ENCODE peak calls at places on chromosomes 13 and 19, in eight cellular contexts. F is stimulated activated CD4-positive, alpha-beta T cell treated with anti-CD3 and anti-CD28 coated beads, Interleukin-15, amount 100 ng/mL, for 24 hours; Z is stimulated activated CD8-positive, alpha-beta memory T cell treated with anti-CD3 and anti-CD28 coated beads, Interleukin-4, amount 100 ng/mL, for 24 hours; R is sciatic nerve; L is skeletal muscle cell; C is psoas muscle; Q is foreskin fibroblast; X is mesothelial cell of epicardium. D is an unnamed sample.
A peak's percentile ranks its signal among the peaks of the same experiment; 100 is the strongest.

GRCh38 chr19:46639356-46640061 is 3.5 kb upstream of the GNG8 start:
- DNase-seq in F (peak; percentile 57), Z (no peak), R (peak; percentile 82), L (no peak), C (no peak), Q (peak; percentile 75), X (peak; percentile 83), D (peak; percentile 75)

GRCh38 chr19:30450101-30450500 is 77.9 kb downstream of the ZNF536 start:
- DNase-seq in F (no peak), Z (no peak), R (peak; percentile 71), L (no peak), C (no peak), Q (no peak), X (peak; percentile 37), D (peak; percentile 46)

GRCh38 chr13:44619651-44620050 is 43.5 kb upstream of the TSC22D1 start:
- DNase-seq in F (no peak), Z (no peak), R (no peak), L (no peak), C (no peak), Q (no peak), X (no peak), D (no peak)

GRCh38 chr19:4811328-4812131 is 20.0 kb downstream of the TICAM1 start:
- DNase-seq in F (peak; percentile 93), Z (peak; percentile 85), R (peak; percentile 91), L (no peak), C (peak; percentile 92), Q (peak; percentile 38), X (peak; percentile 86), D (peak; percentile 74)

GRCh38 chr19:10764340-10764894 is 46.5 kb downstream of the DNM2 start:
- DNase-seq in F (no peak), Z (no peak), R (no peak), L (no peak), C (no peak), Q (no peak), X (no peak), D (no peak)

GRCh38 chr13:57345526-57345925 is 178.5 kb downstream of the PRR20E start:
- DNase-seq in F (no peak), Z (no peak), R (no peak), L (no peak), C (no peak), Q (no peak), X (no peak), D (no peak)

GRCh38 chr19:41702208-41702651 is 6.2 kb upstream of the CEACAM5 start:
- DNase-seq in F (no peak), Z (no peak), R (no peak), L (no peak), C (no peak), Q (no peak), X (no peak), D (no peak)

GRCh38 chr13:110525328-110526319 is 35.9 kb downstream of the RAB20 start:
- DNase-seq in F (peak; percentile 8), Z (no peak), R (no peak), L (no peak), C (no peak), Q (no peak), X (no peak), D (peak; percentile 6)

GRCh38 chr13:52713894-52714293 is 25.7 kb downstream of the CNMD start:
- DNase-seq in F (no peak), Z (no peak), R (no peak), L (no peak), C (no peak), Q (peak; percentile 10), X (no peak), D (no peak)

GRCh38 chr13:25778302-25778701 is 273.5 kb downstream of the SHISA2 start:
- DNase-seq in F (no peak), Z (no peak), R (no peak), L (no peak), C (no peak), Q (no peak), X (no peak), D (no peak)

GRCh38 chr13:58573742-58574141 is 942.2 kb downstream of the PCDH17 start:
- DNase-seq in F (no peak), Z (no peak), R (no peak), L (no peak), C (no peak), Q (no peak), X (no peak), D (no peak)

GRCh38 chr19:39341122-39341719 is 1.0 kb upstream of the SAMD4B start:
- DNase-seq in F (peak; percentile 43), Z (no peak), R (peak; percentile 68), L (no peak), C (peak; percentile 61), Q (no peak), X (peak; percentile 53), D (peak; percentile 33)

GRCh38 chr19:33431986-33432385 is 58.5 kb downstream of the CEBPG start:
- DNase-seq in F (no peak), Z (no peak), R (no peak), L (no peak), C (no peak), Q (no peak), X (no peak), D (no peak)

GRCh38 chr13:85500716-85501256 is 298.4 kb downstream of the SLITRK6 start:
- DNase-seq in F (no peak), Z (no peak), R (no peak), L (no peak), C (no peak), Q (no peak), X (no peak), D (no peak)

GRCh38 chr13:27976362-27977177 is 7.5 kb upstream of the CDX2 start:
- DNase-seq in F (no peak), Z (no peak), R (no peak), L (no peak), C (no peak), Q (no peak), X (no peak), D (no peak)

GRCh38 chr19:54190942-54191670 is at the start of gene TSEN34:
- DNase-seq in F (peak; percentile 90), Z (peak; percentile 77), R (peak; percentile 82), L (peak; percentile 41), C (no peak), Q (peak; percentile 80), X (peak; percentile 93), D (peak; percentile 95)

GRCh38 chr13:41919741-41920487 is 41.0 kb downstream of the VWA8 start:
- DNase-seq in F (no peak), Z (no peak), R (no peak), L (no peak), C (no peak), Q (no peak), X (no peak), D (no peak)

GRCh38 chr13:109180905-109181425 is 551.6 kb downstream of the MYO16 start:
- DNase-seq in F (no peak), Z (no peak), R (no peak), L (peak; percentile 79), C (no peak), Q (peak; percentile 88), X (no peak), D (no peak)

GRCh38 chr13:43305416-43305815 is 282.0 kb downstream of the DNAJC15 start:
- DNase-seq in F (no peak), Z (no peak), R (no peak), L (no peak), C (no peak), Q (peak; percentile 59), X (no peak), D (no peak)

GRCh38 chr13:41289463-41289881 is 21.6 kb upstream of the NAA16 start:
- DNase-seq in F (no peak), Z (no peak), R (no peak), L (no peak), C (no peak), Q (no peak), X (no peak), D (no peak)

GRCh38 chr13:108917581-108917980 is 288.2 kb downstream of the MYO16 start:
- DNase-seq in F (no peak), Z (no peak), R (no peak), L (no peak), C (no peak), Q (no peak), X (no peak), D (no peak)

GRCh38 chr19:1471514-1472107 is 7.4 kb downstream of the C19orf25 start:
- DNase-seq in F (peak; percentile 40), Z (no peak), R (no peak), L (no peak), C (peak; percentile 49), Q (no peak), X (no peak), D (no peak)

GRCh38 chr19:39969681-39970423 is 1.1 kb upstream of the PSMC4 start:
- DNase-seq in F (peak; percentile 37), Z (no peak), R (no peak), L (no peak), C (no peak), Q (no peak), X (peak; percentile 10), D (no peak)

GRCh38 chr13:20882206-20882605 is 20.3 kb downstream of the XPO4 start:
- DNase-seq in F (no peak), Z (no peak), R (no peak), L (no peak), C (no peak), Q (peak; percentile 63), X (no peak), D (no peak)

GRCh38 chr13:102289606-102290005 is 112.2 kb downstream of the FGF14 start:
- DNase-seq in F (no peak), Z (no peak), R (no peak), L (no peak), C (no peak), Q (no peak), X (no peak), D (no peak)

GRCh38 chr19:55173186-55173716 is 6.8 kb upstream of the DNAAF3 start:
- DNase-seq in F (no peak), Z (no peak), R (no peak), L (no peak), C (no peak), Q (no peak), X (no peak), D (no peak)

GRCh38 chr13:27360562-27360961 is 63.9 kb upstream of the GTF3A start:
- DNase-seq in F (no peak), Z (no peak), R (no peak), L (no peak), C (no peak), Q (no peak), X (no peak), D (no peak)

GRCh38 chr13:62643799-62644484 is 1228.3 kb upstream of the PCDH20 start:
- DNase-seq in F (no peak), Z (no peak), R (no peak), L (no peak), C (no peak), Q (no peak), X (no peak), D (no peak)

GRCh38 chr19:42422576-42423461 is 4.4 kb downstream of the LIPE start:
- DNase-seq in F (peak; percentile 55), Z (peak; percentile 24), R (peak; percentile 70), L (no peak), C (peak; percentile 70), Q (no peak), X (peak; percentile 64), D (peak; percentile 64)

GRCh38 chr19:3760871-3761361 is 576 bp downstream of the APBA3 start:
- DNase-seq in F (no peak), Z (no peak), R (no peak), L (no peak), C (peak; percentile 53), Q (no peak), X (no peak), D (no peak)

GRCh38 chr13:113805431-113806103 is 46.5 kb downstream of the TMEM255B start:
- DNase-seq in F (no peak), Z (no peak), R (peak; percentile 52), L (no peak), C (peak; percentile 36), Q (no peak), X (no peak), D (peak; percentile 31)

GRCh38 chr13:74092711-74093110 is 41.5 kb downstream of the KLF12 start:
- DNase-seq in F (no peak), Z (no peak), R (no peak), L (no peak), C (no peak), Q (no peak), X (no peak), D (no peak)

GRCh38 chr13:32587014-32587773 is 942 bp downstream of the PDS5B start:
- DNase-seq in F (peak; percentile 72), Z (peak; percentile 42), R (peak; percentile 89), L (peak; percentile 33), C (peak; percentile 87), Q (peak; percentile 52), X (peak; percentile 64), D (peak; percentile 84)

GRCh38 chr19:32676186-32676894 is 692 bp downstream of the RGS9BP start:
- DNase-seq in F (peak; percentile 24), Z (no peak), R (no peak), L (no peak), C (peak; percentile 65), Q (no peak), X (peak; percentile 44), D (peak; percentile 44)

D was measured in ovary.